ENCODE peak calls at places on chromosomes 6 and 20, in six cellular contexts. C is naive B cell, S is ovary, Z is GM12892, L is NCI-H1092 treated with DMSO at 0.1 percent for 48 hours, B is sciatic nerve. V is an unnamed sample.

GRCh38 chr6:161204866-161205557 is 68.8 kb downstream of the AGPAT4 start:
- DNase-seq in Z (no peak), C (no peak), S (no peak), B (no peak), L (no peak), V (no peak)

GRCh38 chr20:8527998-8528397 is 395.9 kb downstream of the PLCB1 start:
- DNase-seq in Z (no peak), S (no peak), C (no peak), L (no peak), B (no peak), V (no peak)

GRCh38 chr6:87082160-87082721 is 12.7 kb downstream of the CGA start:
- DNase-seq in Z (no peak), B (no peak), L (no peak), C (no peak), S (no peak), V (no peak)

GRCh38 chr20:37355252-37356180 is 9.6 kb downstream of the SRC start:
- DNase-seq in C (no peak), L (no peak), S (no peak), Z (no peak), B (no peak), V (peak; percentile 59)

GRCh38 chr20:46900068-46900467 is 5.4 kb downstream of the EYA2 start:
- DNase-seq in B (no peak), S (no peak), Z (no peak), C (no peak), L (no peak), V (no peak)

GRCh38 chr20:34706022-34706875 is 2.1 kb downstream of the TP53INP2 start:
- DNase-seq in C (no peak), S (no peak), B (peak; percentile 18), L (no peak), Z (no peak), V (no peak)

GRCh38 chr20:24765316-24766142 is 183.5 kb upstream of the CST7 start:
- DNase-seq in S (peak; percentile 5), B (peak; percentile 8), Z (no peak), L (no peak), C (no peak), V (no peak)

GRCh38 chr6:106334646-106335448 is 9.3 kb upstream of the ATG5 start:
- DNase-seq in C (peak; percentile 57), Z (peak; percentile 26), S (peak; percentile 23), B (no peak), L (peak; percentile 8), V (no peak)

GRCh38 chr6:48733581-48733980 is 622.6 kb upstream of the PTCHD4 start:
- DNase-seq in B (no peak), Z (no peak), S (no peak), L (no peak), C (no peak), V (no peak)

V was measured in aorta.